ENCODE peak calls at places on chromosomes 3 and 15, in four cellular contexts. A, G, S and U are unnamed samples.

GRCh38 chr15:60572462-60573214 is 93.7 kb upstream of the ICE2 start:
- DNase-seq in A (no peak), G (no peak), S (no peak), U (no peak)

GRCh38 chr15:55858661-55859060 is 115.7 kb upstream of the PRTG start:
- DNase-seq in A (no peak), G (no peak), S (no peak), U (no peak)

GRCh38 chr3:37402351-37402750 is 228.0 kb upstream of the LRRFIP2 start:
- DNase-seq in A (no peak), G (no peak), S (no peak), U (no peak)

GRCh38 chr15:100565591-100565990 is 36.4 kb downstream of the LINS1 start:
- DNase-seq in A (no peak), G (no peak), S (no peak), U (no peak)

GRCh38 chr3:129624347-129625070 is 18.0 kb upstream of the PLXND1 start:
- DNase-seq in A (no peak), G (no peak), S (no peak), U (no peak)

GRCh38 chr3:40951636-40952035 is 247.7 kb upstream of the CTNNB1 start:
- DNase-seq in A (no peak), G (no peak), S (no peak), U (no peak)

GRCh38 chr15:100930306-100930848 is 11.2 kb downstream of the LRRK1 start:
- DNase-seq in A (no peak), G (no peak), S (no peak), U (no peak)

GRCh38 chr3:153373571-153373970 is 211.5 kb downstream of the RAP2B start:
- DNase-seq in A (no peak), G (no peak), S (no peak), U (no peak)

GRCh38 chr15:70713547-70714414 is 49.6 kb downstream of the UACA start:
- DNase-seq in A (no peak), G (no peak), S (no peak), U (no peak)

GRCh38 chr3:197308591-197308990 is 10.2 kb upstream of the DLG1 start:
- DNase-seq in A (no peak), G (no peak), S (no peak), U (no peak)

GRCh38 chr3:12132881-12133280 is 25.8 kb downstream of the TIMP4 start:
- DNase-seq in A (no peak), G (no peak), S (no peak), U (no peak)

GRCh38 chr3:171781711-171782127 is 28.6 kb downstream of the PLD1 start:
- DNase-seq in A (no peak), G (peak), S (no peak), U (no peak)

GRCh38 chr3:33000698-33001385 is 49.4 kb downstream of the CCR4 start:
- DNase-seq in A (no peak), G (no peak), S (no peak), U (no peak)

GRCh38 chr3:101026881-101027678 is 33.9 kb upstream of the ABI3BP start:
- DNase-seq in A (no peak), G (no peak), S (no peak), U (no peak)

GRCh38 chr15:64193971-64194370 is 31.1 kb upstream of the PPIB start:
- DNase-seq in A (no peak), G (no peak), S (no peak), U (no peak)

GRCh38 chr15:32709295-32710033 is 8.3 kb upstream of the GREM1 start:
- DNase-seq in A (no peak), G (no peak), S (no peak), U (no peak)

GRCh38 chr15:36106640-36107335 is 472.6 kb upstream of the CDIN1 start:
- DNase-seq in A (no peak), G (no peak), S (no peak), U (no peak)

GRCh38 chr15:67776600-67776999 is 48.7 kb upstream of the SKOR1 start:
- DNase-seq in A (no peak), G (no peak), S (no peak), U (no peak)

GRCh38 chr3:31552103-31552502 is 19.4 kb downstream of the STT3B start:
- DNase-seq in A (no peak), G (no peak), S (no peak), U (no peak)

GRCh38 chr3:186964629-186965028 is 34.3 kb downstream of the ST6GAL1 start:
- DNase-seq in A (no peak), G (no peak), S (no peak), U (no peak)

GRCh38 chr15:48965972-48966371 is 2.3 kb upstream of the SHC4 start:
- DNase-seq in A (no peak), G (no peak), S (no peak), U (no peak)